ENCODE peak calls at places on chromosomes 11 and 22, in ten cellular contexts. U is choroid plexus epithelial cell, Z is pancreas, W is fibroblast of lung, M is PC-3, C is thoracic aorta, H is testis, K is coronary artery, N is A673, I is prostate gland. F is an unnamed sample.

GRCh38 chr11:121898913-121899312 is 217.1 kb downstream of the BLID start:
- DNase-seq in U (no peak), Z (no peak), W (no peak), M (no peak), C (no peak), H (no peak), K (no peak), N (no peak), I (no peak), F (no peak)

GRCh38 chr11:118267486-118267885 is 3.4 kb upstream of the MPZL2 start:
- DNase-seq in U (no peak), Z (no peak), W (no peak), M (no peak), C (no peak), H (no peak), K (no peak), N (no peak), I (no peak), F (no peak)

GRCh38 chr11:124676386-124676785 is 2.7 kb downstream of the SPA17 start:
- DNase-seq in U (peak; percentile 78), Z (no peak), W (peak; percentile 39), M (no peak), C (no peak), H (no peak), K (peak; percentile 76), N (peak; percentile 28), I (no peak), F (peak; percentile 8)

GRCh38 chr11:123454060-123454651 is 24.1 kb downstream of the GRAMD1B start:
- DNase-seq in U (no peak), Z (no peak), W (peak; percentile 68), M (peak; percentile 99), C (no peak), H (no peak), K (no peak), N (no peak), I (no peak), F (peak; percentile 9)

GRCh38 chr11:27215471-27216267 is 147.3 kb downstream of the CCDC34 start:
- DNase-seq in U (no peak), Z (no peak), W (peak; percentile 72), M (no peak), C (no peak), H (no peak), K (no peak), N (no peak), I (no peak), F (no peak)

GRCh38 chr22:20610243-20610686 is 102.9 kb downstream of the MED15 start:
- DNase-seq in U (no peak), Z (no peak), W (peak; percentile 36), M (no peak), C (no peak), H (no peak), K (no peak), N (no peak), I (no peak), F (no peak)

GRCh38 chr22:19811811-19812771 is 42.6 kb downstream of the GNB1L start:
- DNase-seq in U (no peak), Z (peak; percentile 50), W (no peak), M (no peak), C (no peak), H (peak; percentile 11), K (peak; percentile 59), N (no peak), I (no peak), F (no peak)

GRCh38 chr11:121571466-121571865 is 118.7 kb upstream of the SORL1-AS1 start:
- DNase-seq in U (no peak), Z (no peak), W (no peak), M (no peak), C (no peak), H (no peak), K (no peak), N (no peak), I (no peak), F (no peak)

GRCh38 chr22:43399980-43400358 is 11.8 kb upstream of the MPPED1 start:
- DNase-seq in U (no peak), Z (peak; percentile 35), W (no peak), M (no peak), C (no peak), H (no peak), K (no peak), N (no peak), I (no peak), F (no peak)

GRCh38 chr11:92556435-92556834 is 331.8 kb downstream of the FAT3 start:
- DNase-seq in U (peak; percentile 22), Z (no peak), W (peak; percentile 40), M (peak; percentile 28), C (no peak), H (peak; percentile 23), K (no peak), N (peak; percentile 44), I (no peak), F (peak; percentile 20)

GRCh38 chr11:1939006-1939626 is 8.0 kb upstream of the MRPL23 start:
- DNase-seq in U (no peak), Z (peak; percentile 42), W (no peak), M (no peak), C (no peak), H (no peak), K (no peak), N (no peak), I (no peak), F (no peak)

GRCh38 chr11:19673924-19674390 is 38.7 kb upstream of the NAV2 start:
- DNase-seq in U (no peak), Z (no peak), W (peak; percentile 59), M (no peak), C (peak; percentile 50), H (peak; percentile 74), K (peak; percentile 90), N (peak; percentile 7), I (peak; percentile 76), F (no peak)

GRCh38 chr11:35239476-35240075 is 100.6 kb downstream of the CD44 start:
- DNase-seq in U (no peak), Z (no peak), W (no peak), M (no peak), C (no peak), H (no peak), K (no peak), N (no peak), I (no peak), F (no peak)

GRCh38 chr11:2768471-2769408 is 68.9 kb upstream of the KCNQ1OT1 start:
- DNase-seq in U (peak; percentile 49), Z (peak; percentile 40), W (peak; percentile 85), M (peak; percentile 85), C (no peak), H (peak; percentile 11), K (peak; percentile 67), N (peak; percentile 11), I (peak; percentile 1), F (peak; percentile 83)

GRCh38 chr11:34356918-34357645 is 728 bp downstream of the ABTB2 start:
- DNase-seq in U (peak; percentile 64), Z (peak; percentile 83), W (peak; percentile 74), M (peak; percentile 52), C (no peak), H (peak; percentile 51), K (peak; percentile 83), N (peak; percentile 84), I (peak; percentile 47), F (peak; percentile 44)

GRCh38 chr11:65169164-65169641 is 830 bp upstream of the SPDYC start:
- DNase-seq in U (peak; percentile 73), Z (no peak), W (peak; percentile 39), M (peak; percentile 32), C (no peak), H (no peak), K (no peak), N (no peak), I (no peak), F (peak; percentile 67)
- H3K4me3 ChIP-seq in U (no peak overlapping the region), Z (no peak overlapping the region), W (no peak overlapping the region), M (no peak overlapping the region), C (no peak overlapping the region), H (no peak overlapping the region), K (no peak overlapping the region), N (no peak overlapping the region), I (no peak overlapping the region), F (no peak overlapping the region)

DNA sequence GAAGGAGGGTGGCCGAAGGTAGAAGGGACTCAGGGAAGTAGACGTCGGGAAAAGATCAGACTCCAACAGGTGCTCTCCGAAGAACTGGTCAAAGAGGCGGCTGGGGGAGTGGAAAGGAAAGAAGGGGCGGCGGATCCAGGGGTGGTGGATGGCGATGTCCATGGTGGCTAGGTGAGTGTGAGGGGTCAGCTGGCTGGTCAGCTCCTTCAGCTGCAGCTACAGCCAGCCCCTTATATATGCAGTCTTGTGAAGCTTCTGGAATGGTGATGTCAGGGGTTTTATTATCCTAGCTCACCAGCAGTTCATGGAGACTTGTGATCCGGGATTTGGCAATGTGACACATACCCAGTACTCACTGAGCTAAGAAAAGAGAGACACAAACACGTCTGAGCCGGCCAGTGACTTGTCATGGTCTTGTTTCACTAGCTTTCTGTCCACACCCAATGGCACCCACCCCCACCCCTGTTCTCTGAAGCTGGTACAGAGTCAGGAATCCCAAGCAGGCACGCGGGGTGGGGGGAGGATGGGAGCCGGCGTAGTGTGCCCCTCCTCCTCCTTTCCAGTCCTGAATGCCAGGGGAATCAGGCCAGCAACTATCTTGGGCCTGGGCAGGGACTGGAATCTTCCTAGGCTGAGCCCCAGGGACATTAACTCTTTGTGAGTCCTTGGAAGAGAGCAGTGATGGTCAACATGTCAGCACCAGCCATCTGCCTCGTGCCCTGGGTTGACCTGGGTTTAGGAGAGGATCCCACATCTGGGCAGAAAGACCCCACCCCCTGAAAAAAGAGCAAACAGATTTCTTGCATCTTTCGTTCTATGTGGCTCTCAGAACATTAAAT is at the start of gene CRYAB:
- DNase-seq in U (peak; percentile 69), Z (peak; percentile 68), W (peak; percentile 84), M (peak; percentile 61), C (peak; percentile 87), H (peak; percentile 84), K (peak; percentile 99), N (no peak), I (peak; percentile 96), F (peak; percentile 71)
- H3K4me3 ChIP-seq in U (peak within 1 kb of the TSS; percentile 41), Z (peak within 1 kb of the TSS; percentile 20), W (no peak within 1 kb of the TSS), M (no peak within 1 kb of the TSS), C (peak within 1 kb of the TSS; percentile 76), H (peak within 1 kb of the TSS; percentile 58), K (peak within 1 kb of the TSS; percentile 79), N (no peak within 1 kb of the TSS), I (peak within 1 kb of the TSS; percentile 33), F (peak within 1 kb of the TSS; percentile 24)

GRCh38 chr22:47374273-47374771 is 611.9 kb downstream of the TBC1D22A start:
- DNase-seq in U (no peak), Z (no peak), W (no peak), M (no peak), C (no peak), H (no peak), K (no peak), N (no peak), I (no peak), F (no peak)
- H3K4me3 ChIP-seq in U (no peak overlapping the region), Z (no peak overlapping the region), W (no peak overlapping the region), M (no peak overlapping the region), C (no peak overlapping the region), H (no peak overlapping the region), K (no peak overlapping the region), N (no peak overlapping the region), I (no peak overlapping the region), F (no peak overlapping the region)

GRCh38 chr11:64661146-64661545 is 61.9 kb downstream of the NRXN2 start:
- DNase-seq in U (no peak), Z (no peak), W (peak; percentile 63), M (no peak), C (peak; percentile 51), H (no peak), K (peak; percentile 86), N (peak; percentile 94), I (no peak), F (peak; percentile 27)
- H3K4me3 ChIP-seq in U (no peak overlapping the region), Z (no peak overlapping the region), W (no peak overlapping the region), M (no peak overlapping the region), C (peak overlapping the region; percentile 74), H (peak overlapping the region; percentile 20), K (peak overlapping the region; percentile 58), N (no peak overlapping the region), I (no peak overlapping the region), F (no peak overlapping the region)